ENCODE peak calls at places on chromosome 18, in ten cellular contexts. One of them, this sample, is unnamed. For H3K36me3 and H3K4me1, the result is how much of the 10 kb centered on the place peaks cover.

GRCh38 chr18:6557052-6557451 is 142.3 kb upstream of the L3MBTL4 start:
- DNase-seq in GM12878: no peak
- DNase-seq in mammary epithelial cell: no peak
- DNase-seq in SJSA1: no peak
- DNase-seq in tibial nerve: no peak
- DNase-seq in transverse colon: no peak
- DNase-seq in iPS DF 6.9: no peak
- DNase-seq in endodermal cell: peak
- DNase-seq in body of pancreas: no peak
- DNase-seq in stomach: no peak
- DNase-seq in this sample: peak

GRCh38 chr18:63249781-63250180 is 69.8 kb downstream of the BCL2 start:
- DNase-seq in endodermal cell: no peak
- DNase-seq in tibial nerve: no peak
- DNase-seq in body of pancreas: peak
- DNase-seq in mammary epithelial cell: no peak
- DNase-seq in stomach: no peak
- DNase-seq in transverse colon: peak
- DNase-seq in SJSA1: peak
- DNase-seq in GM12878: no peak
- DNase-seq in iPS DF 6.9: no peak
- DNase-seq in this sample: no peak

GRCh38 chr18:45727068-45727467 is 3.1 kb downstream of the SLC14A1 start:
- DNase-seq in stomach: no peak
- DNase-seq in tibial nerve: no peak
- DNase-seq in mammary epithelial cell: no peak
- DNase-seq in body of pancreas: no peak
- DNase-seq in SJSA1: peak
- DNase-seq in endodermal cell: peak
- DNase-seq in GM12878: no peak
- DNase-seq in iPS DF 6.9: no peak
- DNase-seq in transverse colon: no peak
- DNase-seq in this sample: no peak

GRCh38 chr18:11047156-11047555 is 102.2 kb downstream of the PIEZO2 start:
- DNase-seq in stomach: no peak
- DNase-seq in GM12878: no peak
- DNase-seq in transverse colon: no peak
- DNase-seq in tibial nerve: no peak
- DNase-seq in endodermal cell: no peak
- DNase-seq in body of pancreas: no peak
- DNase-seq in mammary epithelial cell: no peak
- DNase-seq in iPS DF 6.9: no peak
- DNase-seq in SJSA1: peak
- DNase-seq in this sample: no peak

GRCh38 chr18:10194592-10194991 is 259.8 kb upstream of the APCDD1 start:
- DNase-seq in endodermal cell: peak
- DNase-seq in tibial nerve: no peak
- DNase-seq in iPS DF 6.9: no peak
- DNase-seq in body of pancreas: no peak
- DNase-seq in transverse colon: no peak
- DNase-seq in SJSA1: no peak
- DNase-seq in mammary epithelial cell: no peak
- DNase-seq in stomach: no peak
- DNase-seq in GM12878: no peak
- DNase-seq in this sample: no peak

GRCh38 chr18:32122039-32122438 is 30.4 kb downstream of the RNF138 start:
- DNase-seq in transverse colon: no peak
- DNase-seq in body of pancreas: peak
- DNase-seq in GM12878: no peak
- DNase-seq in mammary epithelial cell: no peak
- DNase-seq in endodermal cell: no peak
- DNase-seq in SJSA1: no peak
- DNase-seq in tibial nerve: no peak
- DNase-seq in iPS DF 6.9: no peak
- DNase-seq in stomach: no peak
- DNase-seq in this sample: no peak

GRCh38 chr18:58391113-58391892 is 237.6 kb downstream of the ALPK2 start:
- DNase-seq in mammary epithelial cell: no peak
- DNase-seq in stomach: no peak
- DNase-seq in GM12878: no peak
- DNase-seq in tibial nerve: no peak
- DNase-seq in iPS DF 6.9: no peak
- DNase-seq in endodermal cell: peak
- DNase-seq in SJSA1: no peak
- DNase-seq in transverse colon: no peak
- DNase-seq in body of pancreas: no peak
- DNase-seq in this sample: no peak

GRCh38 chr18:38940475-38940862 is 1374.9 kb upstream of the CELF4 start:
- DNase-seq in mammary epithelial cell: no peak
- DNase-seq in GM12878: no peak
- DNase-seq in SJSA1: no peak
- DNase-seq in iPS DF 6.9: no peak
- DNase-seq in stomach: no peak
- DNase-seq in transverse colon: no peak
- DNase-seq in tibial nerve: no peak
- DNase-seq in endodermal cell: no peak
- DNase-seq in body of pancreas: no peak
- DNase-seq in this sample: no peak

GRCh38 chr18:52716926-52717325 is 376.9 kb downstream of the DCC start:
- DNase-seq in SJSA1: no peak
- DNase-seq in transverse colon: peak
- DNase-seq in body of pancreas: peak
- DNase-seq in tibial nerve: peak
- DNase-seq in GM12878: no peak
- DNase-seq in iPS DF 6.9: no peak
- DNase-seq in stomach: no peak
- DNase-seq in mammary epithelial cell: no peak
- DNase-seq in endodermal cell: no peak
- DNase-seq in this sample: peak

GRCh38 chr18:36415606-36416005 is 118.1 kb downstream of the FHOD3 start:
- DNase-seq in mammary epithelial cell: no peak
- DNase-seq in GM12878: no peak
- DNase-seq in endodermal cell: no peak
- DNase-seq in body of pancreas: no peak
- DNase-seq in transverse colon: no peak
- DNase-seq in stomach: no peak
- DNase-seq in SJSA1: no peak
- DNase-seq in iPS DF 6.9: no peak
- DNase-seq in tibial nerve: no peak
- DNase-seq in this sample: no peak

GRCh38 chr18:54235871-54236270 is 11.4 kb upstream of the MBD2 start:
- DNase-seq in GM12878: no peak
- DNase-seq in transverse colon: no peak
- DNase-seq in body of pancreas: no peak
- DNase-seq in stomach: no peak
- DNase-seq in mammary epithelial cell: no peak
- DNase-seq in endodermal cell: no peak
- DNase-seq in tibial nerve: no peak
- DNase-seq in SJSA1: no peak
- DNase-seq in iPS DF 6.9: no peak
- DNase-seq in this sample: no peak

GRCh38 chr18:58484989-58485962 is 143.6 kb downstream of the ALPK2 start:
- DNase-seq in body of pancreas: no peak
- DNase-seq in transverse colon: peak
- DNase-seq in SJSA1: no peak
- DNase-seq in iPS DF 6.9: no peak
- DNase-seq in mammary epithelial cell: no peak
- DNase-seq in tibial nerve: no peak
- DNase-seq in endodermal cell: peak
- DNase-seq in GM12878: no peak
- DNase-seq in stomach: no peak
- DNase-seq in this sample: no peak

GRCh38 chr18:41073372-41073954 is 881.6 kb upstream of the PIK3C3 start:
- DNase-seq in endodermal cell: no peak
- DNase-seq in SJSA1: no peak
- DNase-seq in tibial nerve: no peak
- DNase-seq in GM12878: no peak
- DNase-seq in body of pancreas: no peak
- DNase-seq in transverse colon: no peak
- DNase-seq in mammary epithelial cell: peak
- DNase-seq in stomach: no peak
- DNase-seq in iPS DF 6.9: no peak
- DNase-seq in this sample: no peak

GRCh38 chr18:56787392-56787791 is 136.2 kb downstream of the WDR7 start:
- DNase-seq in transverse colon: no peak
- DNase-seq in iPS DF 6.9: no peak
- DNase-seq in mammary epithelial cell: no peak
- DNase-seq in stomach: no peak
- DNase-seq in body of pancreas: no peak
- DNase-seq in SJSA1: no peak
- DNase-seq in GM12878: no peak
- DNase-seq in tibial nerve: no peak
- DNase-seq in endodermal cell: no peak
- DNase-seq in this sample: no peak

GRCh38 chr18:57965246-57965645 is 78.8 kb upstream of the NEDD4L start:
- DNase-seq in SJSA1: no peak
- DNase-seq in transverse colon: no peak
- DNase-seq in iPS DF 6.9: no peak
- DNase-seq in tibial nerve: no peak
- DNase-seq in body of pancreas: no peak
- DNase-seq in stomach: no peak
- DNase-seq in endodermal cell: no peak
- DNase-seq in mammary epithelial cell: no peak
- DNase-seq in GM12878: no peak
- DNase-seq in this sample: no peak

GRCh38 chr18:33051397-33051796 is 278.6 kb upstream of the KLHL14 start:
- DNase-seq in stomach: peak
- DNase-seq in mammary epithelial cell: peak
- DNase-seq in iPS DF 6.9: no peak
- DNase-seq in body of pancreas: peak
- DNase-seq in GM12878: no peak
- DNase-seq in transverse colon: no peak
- DNase-seq in tibial nerve: no peak
- DNase-seq in endodermal cell: no peak
- DNase-seq in SJSA1: no peak
- DNase-seq in this sample: no peak

GRCh38 chr18:8701546-8702118 is 3.7 kb upstream of the MTCL1 start:
- DNase-seq in tibial nerve: no peak
- DNase-seq in transverse colon: no peak
- DNase-seq in iPS DF 6.9: no peak
- DNase-seq in endodermal cell: no peak
- DNase-seq in GM12878: no peak
- DNase-seq in stomach: no peak
- DNase-seq in SJSA1: peak
- DNase-seq in body of pancreas: no peak
- DNase-seq in mammary epithelial cell: peak
- DNase-seq in this sample: no peak

GRCh38 chr18:212780-213179 is 54.4 kb downstream of the USP14 start:
- DNase-seq in GM12878: no peak
- DNase-seq in iPS DF 6.9: no peak
- DNase-seq in mammary epithelial cell: no peak
- DNase-seq in stomach: no peak
- DNase-seq in SJSA1: no peak
- DNase-seq in transverse colon: no peak
- DNase-seq in body of pancreas: no peak
- DNase-seq in endodermal cell: no peak
- DNase-seq in tibial nerve: no peak
- DNase-seq in this sample: no peak
- H3K36me3 ChIP-seq in GM12878: under half
- H3K36me3 ChIP-seq in iPS DF 6.9: under half
- H3K36me3 ChIP-seq in mammary epithelial cell: under half
- H3K36me3 ChIP-seq in stomach: half or more
- H3K36me3 ChIP-seq in SJSA1: half or more
- H3K36me3 ChIP-seq in transverse colon: half or more
- H3K36me3 ChIP-seq in body of pancreas: under half
- H3K36me3 ChIP-seq in endodermal cell: half or more
- H3K36me3 ChIP-seq in tibial nerve: under half
- H3K36me3 ChIP-seq in this sample: under half

GRCh38 chr18:77073336-77074093 is 59.1 kb downstream of the MBP start:
- DNase-seq in mammary epithelial cell: no peak
- DNase-seq in iPS DF 6.9: no peak
- DNase-seq in transverse colon: no peak
- DNase-seq in body of pancreas: no peak
- DNase-seq in stomach: no peak
- DNase-seq in GM12878: no peak
- DNase-seq in SJSA1: no peak
- DNase-seq in tibial nerve: no peak
- DNase-seq in endodermal cell: no peak
- DNase-seq in this sample: no peak
- H3K4me1 ChIP-seq in mammary epithelial cell: under half
- H3K4me1 ChIP-seq in iPS DF 6.9: under half
- H3K4me1 ChIP-seq in transverse colon: under half
- H3K4me1 ChIP-seq in body of pancreas: under half
- H3K4me1 ChIP-seq in stomach: under half
- H3K4me1 ChIP-seq in GM12878: under half
- H3K4me1 ChIP-seq in SJSA1: under half
- H3K4me1 ChIP-seq in tibial nerve: under half
- H3K4me1 ChIP-seq in endodermal cell: under half
- H3K4me1 ChIP-seq in this sample: under half

GRCh38 chr18:42340423-42341009 is 385.5 kb downstream of the PIK3C3 start:
- DNase-seq in transverse colon: no peak
- DNase-seq in iPS DF 6.9: no peak
- DNase-seq in body of pancreas: no peak
- DNase-seq in GM12878: no peak
- DNase-seq in tibial nerve: no peak
- DNase-seq in stomach: no peak
- DNase-seq in SJSA1: no peak
- DNase-seq in endodermal cell: no peak
- DNase-seq in mammary epithelial cell: no peak
- DNase-seq in this sample: no peak
- H3K36me3 ChIP-seq in transverse colon: under half
- H3K36me3 ChIP-seq in iPS DF 6.9: under half
- H3K36me3 ChIP-seq in body of pancreas: under half
- H3K36me3 ChIP-seq in GM12878: under half
- H3K36me3 ChIP-seq in tibial nerve: under half
- H3K36me3 ChIP-seq in stomach: under half
- H3K36me3 ChIP-seq in SJSA1: under half
- H3K36me3 ChIP-seq in endodermal cell: under half
- H3K36me3 ChIP-seq in mammary epithelial cell: under half
- H3K36me3 ChIP-seq in this sample: under half

DNA sequence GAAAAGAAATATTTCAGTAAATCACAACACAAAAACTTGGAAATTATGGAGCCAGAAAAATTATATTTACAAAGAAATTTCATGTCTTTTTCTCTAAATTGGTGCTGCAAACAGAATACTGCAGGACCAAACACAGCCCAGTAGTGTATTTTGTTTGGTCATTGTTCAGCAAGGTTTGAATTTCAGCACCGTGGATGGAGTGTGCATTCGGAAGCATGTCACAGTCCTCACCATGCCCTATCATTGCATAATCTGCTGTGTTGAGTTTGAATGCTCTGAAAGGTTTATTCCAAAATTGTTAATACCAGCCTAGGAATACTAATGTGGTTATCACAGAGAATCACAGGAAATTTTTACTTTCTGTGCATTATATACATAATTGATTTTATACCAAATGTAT is 296.7 kb downstream of the METTL4 start:
- DNase-seq in stomach: no peak
- DNase-seq in SJSA1: no peak
- DNase-seq in GM12878: no peak
- DNase-seq in tibial nerve: no peak
- DNase-seq in iPS DF 6.9: no peak
- DNase-seq in mammary epithelial cell: no peak
- DNase-seq in body of pancreas: no peak
- DNase-seq in transverse colon: no peak
- DNase-seq in endodermal cell: no peak
- DNase-seq in this sample: no peak
- H3K4me1 ChIP-seq in stomach: under half
- H3K4me1 ChIP-seq in SJSA1: under half
- H3K4me1 ChIP-seq in GM12878: under half
- H3K4me1 ChIP-seq in tibial nerve: under half
- H3K4me1 ChIP-seq in iPS DF 6.9: under half
- H3K4me1 ChIP-seq in mammary epithelial cell: under half
- H3K4me1 ChIP-seq in body of pancreas: under half
- H3K4me1 ChIP-seq in transverse colon: under half
- H3K4me1 ChIP-seq in endodermal cell: under half
- H3K4me1 ChIP-seq in this sample: under half

GRCh38 chr18:62224229-62224628 is 37.2 kb downstream of the RELCH start:
- DNase-seq in endodermal cell: no peak
- DNase-seq in iPS DF 6.9: no peak
- DNase-seq in SJSA1: no peak
- DNase-seq in stomach: no peak
- DNase-seq in mammary epithelial cell: no peak
- DNase-seq in transverse colon: no peak
- DNase-seq in body of pancreas: no peak
- DNase-seq in tibial nerve: no peak
- DNase-seq in GM12878: no peak
- DNase-seq in this sample: no peak
- H3K36me3 ChIP-seq in endodermal cell: half or more
- H3K36me3 ChIP-seq in iPS DF 6.9: under half
- H3K36me3 ChIP-seq in SJSA1: under half
- H3K36me3 ChIP-seq in stomach: half or more
- H3K36me3 ChIP-seq in mammary epithelial cell: under half
- H3K36me3 ChIP-seq in transverse colon: half or more
- H3K36me3 ChIP-seq in body of pancreas: under half
- H3K36me3 ChIP-seq in tibial nerve: under half
- H3K36me3 ChIP-seq in GM12878: under half
- H3K36me3 ChIP-seq in this sample: under half